ENCODE peak calls at places on chromosomes 4 and X, in seven cellular contexts. D, U, T, E, Y, L and M are unnamed samples.

GRCh38 chr4:151599876-151600275 is 160.9 kb downstream of the GATB start:
- DNase-seq in D (no peak), U (no peak), T (no peak), E (no peak), Y (no peak), L (no peak), M (no peak)

GRCh38 chrX:148070504-148070877 is 89.4 kb downstream of the FMR1NB start:
- DNase-seq in D (no peak), U (no peak), T (no peak), E (no peak), Y (no peak), L (no peak), M (no peak)

GRCh38 chrX:47751670-47752069 is 85.0 kb upstream of the ZNF81 start:
- DNase-seq in D (no peak), U (no peak), T (peak; percentile 53), E (peak; percentile 2), Y (peak; percentile 68), L (peak; percentile 21), M (no peak)

GRCh38 chr4:182179105-182179504 is 64.1 kb upstream of the TENM3 start:
- DNase-seq in D (peak; percentile 53), U (no peak), T (peak; percentile 87), E (no peak), Y (no peak), L (no peak), M (no peak)

GRCh38 chr4:185457136-185457535 is 14.4 kb downstream of the CCDC110 start:
- DNase-seq in D (no peak), U (no peak), T (peak; percentile 23), E (no peak), Y (no peak), L (no peak), M (no peak)

GRCh38 chr4:137083571-137083970 is 448.7 kb downstream of the PCDH18 start:
- DNase-seq in D (no peak), U (no peak), T (no peak), E (no peak), Y (no peak), L (no peak), M (no peak)

GRCh38 chr4:147730333-147730732 is 1.6 kb upstream of the ARHGAP10 start:
- DNase-seq in D (peak; percentile 33), U (no peak), T (peak; percentile 69), E (no peak), Y (no peak), L (no peak), M (no peak)

GRCh38 chr4:92636038-92636825 is 332.5 kb downstream of the GRID2 start:
- DNase-seq in D (no peak), U (no peak), T (no peak), E (no peak), Y (no peak), L (no peak), M (no peak)

GRCh38 chrX:7943600-7944245 is 16.5 kb upstream of the PNPLA4 start:
- DNase-seq in D (no peak), U (no peak), T (no peak), E (no peak), Y (no peak), L (no peak), M (no peak)

GRCh38 chr4:47852121-47852520 is 14.3 kb upstream of the CORIN start:
- DNase-seq in D (no peak), U (no peak), T (no peak), E (no peak), Y (no peak), L (no peak), M (no peak)

GRCh38 chr4:37392540-37393255 is 148.2 kb downstream of the NWD2 start:
- DNase-seq in D (no peak), U (no peak), T (peak; percentile 5), E (no peak), Y (no peak), L (no peak), M (no peak)

GRCh38 chrX:53223955-53224859 is 800 bp downstream of the KDM5C start:
- DNase-seq in D (no peak), U (no peak), T (peak; percentile 55), E (peak; percentile 64), Y (no peak), L (peak; percentile 6), M (peak; percentile 1)

GRCh38 chr4:176189891-176190795 is 5.2 kb downstream of the SPATA4 start:
- DNase-seq in D (no peak), U (no peak), T (no peak), E (no peak), Y (no peak), L (no peak), M (no peak)

GRCh38 chrX:118974088-118974907 is at the start of gene LONRF3:
- DNase-seq in D (no peak), U (peak; percentile 72), T (peak; percentile 27), E (peak; percentile 69), Y (peak; percentile 84), L (peak; percentile 66), M (peak; percentile 73)

GRCh38 chr4:142474398-142475087 is 371.6 kb downstream of the INPP4B start:
- DNase-seq in D (no peak), U (no peak), T (no peak), E (peak; percentile 43), Y (no peak), L (no peak), M (no peak)

DNA sequence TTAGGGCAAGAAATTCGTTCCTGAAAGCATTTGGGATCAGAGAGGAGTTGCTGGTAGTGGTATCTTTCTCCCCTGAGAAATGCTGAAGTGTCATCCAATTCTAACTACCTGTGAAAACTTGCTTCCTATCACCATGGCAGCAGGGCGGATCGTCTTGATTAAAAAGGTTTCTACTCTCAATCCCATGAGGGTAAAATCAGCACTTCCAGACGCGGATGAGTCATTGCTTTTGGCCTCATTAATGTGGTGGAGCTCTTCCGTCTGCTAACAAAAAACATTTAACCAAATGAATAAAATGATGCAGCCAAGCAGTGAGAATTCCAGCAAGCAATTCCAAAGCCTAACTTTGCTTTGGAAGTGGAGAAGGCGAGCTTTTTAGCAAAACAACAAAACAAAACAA is 325.6 kb downstream of the CAMK2D start:
- DNase-seq in D (no peak), U (no peak), T (no peak), E (no peak), Y (no peak), L (no peak), M (no peak)
- H3K27ac ChIP-seq in D (no peak overlapping the region), U (peak overlapping the region; percentile 73), T (no peak overlapping the region), E (no peak overlapping the region), Y (no peak overlapping the region), L (no peak overlapping the region), M (no peak overlapping the region)

DNA sequence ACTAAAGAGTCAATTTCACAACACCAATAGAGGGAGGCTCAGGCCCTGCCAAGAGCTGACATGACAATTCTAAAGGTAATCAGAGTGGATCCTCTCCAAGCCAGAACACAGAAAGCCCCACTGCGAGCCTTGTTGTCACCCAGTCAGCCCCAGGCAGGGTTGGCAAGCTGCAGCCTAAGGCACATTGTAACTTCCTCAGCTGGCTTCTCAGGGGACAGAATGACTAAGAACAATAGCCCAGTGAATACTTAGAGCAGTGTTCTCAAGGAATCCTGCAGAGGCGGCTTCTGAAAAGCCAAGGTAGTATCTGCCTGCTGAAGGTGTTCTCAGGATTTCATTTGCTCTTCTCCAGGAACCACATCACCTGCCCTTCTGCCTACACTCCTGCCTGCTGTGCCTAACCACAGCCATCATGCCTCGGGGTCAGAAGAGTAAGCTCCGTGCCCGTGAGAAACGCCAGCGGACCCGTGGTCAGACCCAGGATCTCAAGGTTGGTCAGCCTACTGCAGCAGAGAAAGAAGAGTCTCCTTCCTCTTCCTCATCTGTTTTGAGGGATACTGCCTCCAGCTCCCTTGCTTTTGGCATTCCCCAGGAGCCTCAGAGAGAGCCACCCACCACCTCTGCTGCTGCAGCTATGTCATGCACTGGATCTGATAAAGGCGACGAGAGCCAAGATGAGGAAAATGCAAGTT is at the start of gene MAGEB4:
- DNase-seq in D (no peak), U (no peak), T (peak; percentile 21), E (no peak), Y (no peak), L (no peak), M (no peak)
- H3K27ac ChIP-seq in D (no peak within 1 kb of the TSS), U (no peak within 1 kb of the TSS), T (no peak within 1 kb of the TSS), E (no peak within 1 kb of the TSS), Y (no peak within 1 kb of the TSS), L (no peak within 1 kb of the TSS), M (no peak within 1 kb of the TSS)

DNA sequence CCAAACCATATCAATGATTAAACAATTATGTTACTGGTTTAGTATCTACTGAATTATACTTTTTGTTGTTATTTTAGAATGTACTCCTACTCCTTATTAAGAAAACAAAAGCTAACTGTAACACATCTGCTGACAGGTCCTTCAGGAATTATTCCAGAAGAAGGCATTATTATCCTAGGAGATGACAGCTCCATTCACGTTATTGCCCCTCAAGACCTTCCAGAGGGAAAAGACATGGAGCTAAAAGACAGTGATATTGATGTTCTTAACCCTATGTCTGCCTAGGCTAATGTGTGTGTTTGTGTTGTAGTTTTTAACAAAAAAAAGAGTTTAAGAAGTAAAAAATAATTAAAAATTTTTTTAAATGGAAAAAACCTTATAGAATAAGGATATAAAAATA is 206.8 kb upstream of the KLHL4 start:
- DNase-seq in D (no peak), U (no peak), T (no peak), E (no peak), Y (no peak), L (no peak), M (no peak)
- H3K27ac ChIP-seq in D (no peak overlapping the region), U (no peak overlapping the region), T (no peak overlapping the region), E (no peak overlapping the region), Y (no peak overlapping the region), L (no peak overlapping the region), M (no peak overlapping the region)

GRCh38 chr4:10173039-10173753 is 56.6 kb upstream of the WDR1 start:
- DNase-seq in D (no peak), U (no peak), T (no peak), E (no peak), Y (no peak), L (no peak), M (no peak)
- H3K27ac ChIP-seq in D (no peak overlapping the region), U (peak overlapping the region; percentile 36), T (no peak overlapping the region), E (no peak overlapping the region), Y (no peak overlapping the region), L (no peak overlapping the region), M (no peak overlapping the region)